ENCODE peak calls at places on chromosomes 2 and 18, in ten cellular contexts. J is endothelial cell, D is hepatocyte, N is fibroblast of lung, Z is H1, E is Peyer's patch, H is transverse colon, F is HCT116, X is mesothelial cell of epicardium, S is epithelial cell of esophagus. Y is an unnamed sample.

GRCh38 chr2:25844089-25844488 is 34.2 kb downstream of the ASXL2 start:
- DNase-seq in E (no peak), N (peak), S (peak), H (no peak), F (no peak), D (no peak), Z (no peak), X (no peak), J (no peak), Y (no peak)

GRCh38 chr18:59459352-59460059 is 100.4 kb upstream of the LMAN1 start:
- DNase-seq in J (no peak), Z (no peak), N (peak), D (peak), H (no peak), F (peak), E (no peak), S (peak), X (no peak), Y (no peak)

GRCh38 chr2:194723446-194723845 is 933.6 kb upstream of the SLC39A10 start:
- DNase-seq in D (no peak), J (no peak), F (no peak), X (no peak), H (no peak), E (no peak), S (no peak), N (no peak), Z (no peak), Y (no peak)

GRCh38 chr18:154151-154550 is 4.2 kb upstream of the USP14 start:
- DNase-seq in Z (no peak), S (no peak), N (peak), H (no peak), E (no peak), J (no peak), D (no peak), X (no peak), F (no peak), Y (no peak)

GRCh38 chr2:160700006-160700405 is 206.4 kb upstream of the RBMS1 start:
- DNase-seq in Z (no peak), S (no peak), D (no peak), X (no peak), E (no peak), N (peak), H (no peak), J (no peak), F (no peak), Y (no peak)

GRCh38 chr18:32093106-32093511 is 1.4 kb downstream of the RNF138 start:
- DNase-seq in D (peak), N (peak), S (peak), F (no peak), H (peak), X (peak), E (peak), Z (peak), J (peak), Y (peak)

GRCh38 chr2:150681120-150681796 is 193.8 kb upstream of the RND3 start:
- DNase-seq in H (no peak), J (no peak), F (no peak), S (peak), D (peak), X (no peak), N (peak), E (no peak), Z (no peak), Y (no peak)

GRCh38 chr2:144453486-144454158 is 66.3 kb downstream of the ZEB2 start:
- DNase-seq in H (no peak), S (no peak), Z (no peak), F (no peak), E (no peak), N (no peak), J (no peak), D (no peak), X (no peak), Y (no peak)

GRCh38 chr18:48842259-48843061 is 108.3 kb downstream of the SMAD7 start:
- DNase-seq in F (no peak), Z (no peak), E (peak), J (peak), X (no peak), D (no peak), N (no peak), S (no peak), H (peak), Y (peak)

GRCh38 chr2:25833566-25833965 is 44.7 kb downstream of the ASXL2 start:
- DNase-seq in Z (no peak), S (peak), F (no peak), E (peak), X (no peak), J (no peak), H (no peak), N (no peak), D (no peak), Y (no peak)

GRCh38 chr2:40955635-40956034 is 503.7 kb upstream of the SLC8A1 start:
- DNase-seq in X (no peak), N (peak), F (no peak), D (peak), S (peak), E (no peak), Z (no peak), H (no peak), J (no peak), Y (no peak)

GRCh38 chr2:23385351-23385747 is 370 bp downstream of the KLHL29 start:
- DNase-seq in X (no peak), E (no peak), N (peak), H (peak), F (no peak), S (peak), D (peak), Z (peak), J (peak), Y (no peak)

GRCh38 chr18:22471546-22472131 is 53.9 kb upstream of the CTAGE1 start:
- DNase-seq in F (no peak), S (no peak), J (no peak), Z (no peak), N (peak), E (no peak), D (peak), X (no peak), H (no peak), Y (no peak)

GRCh38 chr2:223465793-223466192 is 136.4 kb downstream of the SCG2 start:
- DNase-seq in J (no peak), Z (no peak), F (no peak), X (no peak), S (peak), D (peak), E (peak), N (peak), H (peak), Y (peak)

GRCh38 chr18:55322176-55322735 is 265.7 kb downstream of the TCF4 start:
- DNase-seq in F (no peak), H (peak), D (peak), Z (peak), N (peak), S (peak), E (peak), X (peak), J (peak), Y (peak)

GRCh38 chr2:8642332-8643078 is 39.4 kb upstream of the ID2 start:
- DNase-seq in H (no peak), S (no peak), Z (no peak), F (no peak), J (no peak), N (no peak), E (no peak), X (no peak), D (no peak), Y (no peak)

GRCh38 chr18:41771971-41772370 is 183.1 kb upstream of the PIK3C3 start:
- DNase-seq in F (no peak), H (no peak), Z (no peak), D (no peak), E (no peak), S (peak), X (no peak), J (no peak), N (peak), Y (no peak)

GRCh38 chr2:98504386-98505109 is 59.9 kb downstream of the INPP4A start:
- DNase-seq in X (no peak), N (peak), F (no peak), S (no peak), Z (no peak), D (no peak), E (no peak), J (no peak), H (no peak), Y (no peak)
- TF ChIP-seq CTCF in X (no peak), N (no peak), F (no peak), S (no peak), Z (no peak), D (no peak), E (no peak), J (no peak), H (no peak), Y (no peak)

GRCh38 chr2:85257359-85258193 is 70.2 kb downstream of the TGOLN2 start:
- DNase-seq in J (no peak), E (no peak), X (no peak), F (no peak), D (no peak), N (no peak), H (no peak), S (no peak), Z (no peak), Y (no peak)
- TF ChIP-seq CTCF in J (no peak), E (no peak), X (no peak), F (no peak), D (no peak), N (no peak), H (no peak), S (no peak), Z (no peak), Y (no peak)

DNA sequence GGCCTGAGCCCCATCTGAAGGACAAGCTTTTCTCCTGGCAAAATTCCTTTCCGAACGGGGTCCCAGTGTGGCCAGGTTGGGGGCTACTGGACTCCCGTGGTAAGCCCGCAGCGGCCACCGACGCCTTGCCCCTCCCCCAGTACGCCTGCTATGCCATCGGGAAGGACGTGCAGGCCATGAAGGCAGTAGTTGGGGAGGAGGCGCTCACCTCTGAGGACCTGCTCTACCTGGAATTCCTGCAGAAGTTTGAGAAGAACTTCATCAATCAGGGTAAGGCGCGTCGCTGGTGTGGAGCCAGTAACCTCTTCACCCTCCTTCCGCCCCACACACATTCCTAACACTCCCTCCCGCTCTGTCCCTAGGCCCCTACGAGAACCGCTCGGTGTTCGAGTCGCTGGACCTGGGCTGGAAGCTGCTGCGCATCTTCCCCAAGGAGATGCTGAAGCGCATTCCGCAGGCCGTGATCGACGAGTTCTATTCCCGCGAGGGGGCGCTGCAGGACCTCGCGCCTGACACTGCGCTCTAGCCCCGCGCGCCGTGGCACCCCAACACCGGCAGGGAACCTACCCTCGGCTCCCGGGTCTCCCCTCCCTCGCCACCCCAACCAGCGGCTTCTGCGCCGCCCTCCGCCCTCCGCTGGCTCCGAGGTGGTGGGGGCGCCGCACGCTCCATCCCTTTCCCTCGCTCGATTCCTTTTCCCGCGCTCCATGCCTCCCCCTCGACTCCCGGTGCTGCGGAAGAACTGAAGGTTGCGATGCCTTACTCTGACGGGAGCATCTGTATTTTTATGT is 13.6 kb upstream of the ANKRD53 start:
- DNase-seq in H (peak), Z (peak), D (peak), J (peak), N (peak), F (peak), X (no peak), S (peak), E (peak), Y (peak)
- TF ChIP-seq CTCF in H (peak), Z (no peak), D (peak), J (peak), N (peak), F (peak), X (peak), S (peak), E (peak), Y (peak)

DNA sequence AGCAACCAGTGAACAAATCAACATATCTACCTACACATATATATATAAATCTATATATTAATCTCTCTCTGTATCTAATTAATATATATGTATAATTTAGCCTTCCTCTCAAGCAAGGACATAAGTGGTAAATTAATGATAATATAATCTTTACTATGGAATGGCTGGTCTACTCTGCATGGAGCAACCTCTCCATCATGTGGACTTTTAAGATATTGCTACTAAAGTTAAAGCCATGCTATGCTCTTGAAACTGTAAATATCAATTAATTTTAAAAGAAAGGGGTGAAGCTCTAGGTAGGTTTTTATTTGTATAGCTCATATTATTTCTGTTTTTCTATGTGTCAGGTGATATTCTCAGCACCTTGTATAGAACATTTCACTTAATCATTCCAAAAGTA is 147.0 kb downstream of the PPP1R1C start:
- DNase-seq in D (no peak), Z (no peak), H (no peak), N (peak), X (no peak), E (no peak), F (no peak), S (no peak), J (no peak), Y (no peak)
- TF ChIP-seq CTCF in D (peak), Z (no peak), H (peak), N (peak), X (no peak), E (no peak), F (peak), S (peak), J (no peak), Y (no peak)

GRCh38 chr2:120958623-120959366 is 223.1 kb downstream of the GLI2 start:
- DNase-seq in X (no peak), N (no peak), E (no peak), D (peak), S (peak), F (no peak), J (peak), Z (peak), H (no peak), Y (no peak)
- TF ChIP-seq CTCF in X (no peak), N (peak), E (no peak), D (peak), S (no peak), F (peak), J (peak), Z (no peak), H (no peak), Y (no peak)

GRCh38 chr2:120956486-120957156 is 221.0 kb downstream of the GLI2 start:
- DNase-seq in Z (no peak), H (no peak), X (no peak), N (no peak), D (no peak), F (no peak), S (no peak), E (no peak), J (no peak), Y (no peak)
- TF ChIP-seq CTCF in Z (no peak), H (no peak), X (no peak), N (no peak), D (no peak), F (no peak), S (no peak), E (no peak), J (no peak), Y (no peak)

GRCh38 chr2:205556841-205557539 is 125.3 kb upstream of the NRP2 start:
- DNase-seq in J (no peak), D (no peak), F (no peak), S (no peak), H (no peak), E (no peak), N (no peak), Z (no peak), X (no peak), Y (no peak)
- TF ChIP-seq CTCF in J (no peak), D (no peak), F (no peak), S (no peak), H (no peak), E (no peak), N (no peak), Z (peak), X (no peak), Y (no peak)

GRCh38 chr2:11583840-11584529 is 50.1 kb downstream of the GREB1 start:
- DNase-seq in D (peak), E (peak), Z (peak), F (peak), S (peak), H (peak), J (peak), N (peak), X (peak), Y (peak)

GRCh38 chr2:11582526-11583202 is 48.8 kb downstream of the GREB1 start:
- DNase-seq in S (peak), E (peak), F (peak), D (peak), Z (peak), J (peak), H (peak), N (peak), X (no peak), Y (peak)

GRCh38 chr2:11585071-11585470 is 51.2 kb downstream of the GREB1 start:
- DNase-seq in S (no peak), D (no peak), F (no peak), H (no peak), J (no peak), Z (no peak), X (no peak), N (no peak), E (no peak), Y (peak)

GRCh38 chr2:11583203-11583752 is 49.4 kb downstream of the GREB1 start:
- DNase-seq in D (peak), N (peak), F (no peak), J (no peak), X (no peak), S (no peak), H (no peak), Z (no peak), E (no peak), Y (peak)

DNA sequence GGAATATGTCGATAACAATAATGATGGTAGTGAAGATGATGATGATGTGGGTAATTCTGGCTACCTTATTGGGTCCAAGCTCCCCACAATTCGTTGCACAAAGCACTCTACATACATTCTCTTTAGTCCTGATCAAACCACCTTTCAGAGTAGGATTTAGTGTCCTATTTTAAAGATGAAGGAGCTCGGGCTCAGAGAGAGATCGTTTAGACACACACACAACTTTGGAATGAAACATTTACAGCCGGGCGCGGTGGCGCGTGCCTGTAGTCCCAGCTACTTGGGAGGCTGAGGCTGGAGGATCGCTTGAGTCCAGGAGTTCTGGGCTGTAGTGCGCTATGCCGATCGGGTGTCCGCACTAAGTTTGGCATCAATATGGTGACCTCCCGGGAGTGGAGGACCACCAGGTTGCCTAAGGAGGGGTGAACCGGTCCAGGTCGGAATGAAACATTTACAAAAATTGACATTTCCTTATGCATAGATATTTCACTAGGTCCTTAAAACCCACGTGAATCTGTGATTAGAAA is 50.7 kb downstream of the GREB1 start:
- DNase-seq in Z (no peak), D (no peak), J (no peak), X (no peak), F (no peak), E (no peak), S (no peak), H (no peak), N (no peak), Y (no peak)
- TF ChIP-seq CTCF in Z (no peak), D (no peak), J (no peak), X (no peak), F (no peak), E (no peak), S (no peak), H (no peak), N (no peak), Y (no peak)

GRCh38 chr2:62337403-62337802 is 141.5 kb downstream of the B3GNT2 start:
- DNase-seq in H (no peak), Z (no peak), J (no peak), N (no peak), S (no peak), D (no peak), X (no peak), E (no peak), F (no peak), Y (no peak)

GRCh38 chr2:62340981-62341624 is 145.2 kb downstream of the B3GNT2 start:
- DNase-seq in D (peak), E (no peak), F (no peak), J (no peak), N (no peak), S (peak), Z (no peak), H (peak), X (no peak), Y (no peak)

GRCh38 chr2:62343206-62343605 is 147.3 kb downstream of the B3GNT2 start:
- DNase-seq in S (no peak), J (no peak), E (no peak), N (no peak), Z (no peak), D (no peak), H (no peak), F (no peak), X (no peak), Y (no peak)

GRCh38 chr2:62339837-62340236 is 143.9 kb downstream of the B3GNT2 start:
- DNase-seq in J (no peak), N (no peak), X (no peak), S (no peak), F (no peak), D (no peak), H (no peak), Z (no peak), E (no peak), Y (no peak)

DNA sequence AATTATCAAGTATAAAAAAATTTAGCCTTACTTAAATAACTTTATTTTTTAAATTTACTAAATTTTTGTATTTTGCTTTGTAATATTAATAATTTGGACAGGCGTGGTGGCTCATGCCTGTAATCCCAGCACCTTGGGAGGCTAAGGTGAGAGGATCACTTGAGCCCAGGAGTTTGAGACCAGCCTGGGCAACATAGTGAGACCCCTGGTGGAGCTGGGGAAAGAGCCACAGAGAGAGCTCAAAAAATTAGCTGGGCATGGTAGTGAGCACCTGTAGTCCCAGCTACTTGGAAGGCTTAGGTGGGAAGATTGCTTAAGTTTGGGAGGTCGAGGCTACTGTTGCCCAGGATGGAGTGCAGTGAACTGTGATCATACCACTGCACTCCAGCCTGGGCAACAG is 143.5 kb downstream of the B3GNT2 start:
- DNase-seq in X (no peak), F (no peak), Z (no peak), N (no peak), E (no peak), S (no peak), D (no peak), J (no peak), H (no peak), Y (no peak)
- TF ChIP-seq CTCF in X (no peak), F (no peak), Z (no peak), N (peak), E (no peak), S (no peak), D (no peak), J (no peak), H (no peak), Y (no peak)

DNA sequence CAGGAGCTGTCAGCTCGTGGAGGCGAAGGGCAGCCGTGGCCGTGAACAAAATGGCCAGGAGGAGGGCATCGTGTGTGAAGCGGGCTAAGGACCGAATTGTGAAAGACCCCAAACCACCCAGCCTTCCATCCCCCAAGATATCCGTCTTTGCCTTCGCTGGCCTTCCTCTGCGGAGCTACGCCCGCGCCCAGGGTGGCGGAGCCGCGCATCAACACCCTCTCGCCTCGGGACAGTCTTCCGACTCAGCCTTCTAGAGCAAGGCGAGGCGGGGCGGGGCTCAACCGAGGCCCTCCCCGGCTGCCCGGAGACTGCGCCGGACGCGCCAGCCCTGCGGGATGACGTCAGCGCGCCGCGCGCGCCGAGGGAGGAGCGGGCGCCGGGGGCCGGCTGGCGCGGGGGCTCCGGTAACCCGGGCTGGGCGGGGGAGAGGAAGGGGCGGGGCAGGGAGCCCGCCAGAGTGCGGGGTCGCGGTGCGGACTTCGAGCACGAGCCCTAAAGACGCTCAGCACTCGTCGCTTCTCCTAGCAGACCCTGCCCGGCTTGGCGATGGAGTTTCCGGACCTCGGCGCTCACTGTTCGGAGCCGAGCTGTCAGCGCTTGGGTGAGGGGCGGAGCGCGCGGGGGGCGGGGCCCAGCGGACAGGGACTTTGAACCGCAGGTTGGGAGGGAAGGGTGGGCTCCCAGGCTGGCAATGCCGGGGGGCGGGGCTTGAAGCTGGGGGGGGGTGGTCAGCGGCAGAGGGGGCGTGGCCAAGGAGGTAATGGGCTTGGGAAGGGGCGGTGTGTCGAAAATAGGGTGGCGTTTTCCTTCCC is at the start of gene ZFAND2B:
- DNase-seq in Z (peak), D (peak), E (peak), X (peak), F (peak), S (peak), H (peak), J (peak), N (peak), Y (peak)
- TF ChIP-seq CTCF in Z (no peak), D (peak), E (no peak), X (no peak), F (no peak), S (peak), H (peak), J (no peak), N (no peak), Y (peak)

Y was measured in ovary.